ENCODE peak calls at places on chromosomes 16 and 17, in seven cellular contexts. G, I, B, C, Z, W and P are unnamed samples.

GRCh38 chr16:67673712-67674580 is 7.3 kb downstream of the C16orf86 start:
- DNase-seq in G (no peak), I (no peak), B (no peak), C (no peak), Z (peak), W (peak), P (no peak)

GRCh38 chr16:11737678-11738077 is 5.0 kb downstream of the TXNDC11 start:
- DNase-seq in G (no peak), I (no peak), B (no peak), C (no peak), Z (no peak), W (no peak), P (no peak)

GRCh38 chr16:46427340-46428107 is 193.7 kb downstream of the SHCBP1 start:
- DNase-seq in G (no peak), I (no peak), B (no peak), C (no peak), Z (no peak), W (no peak), P (no peak)

GRCh38 chr17:32801641-32802040 is 75.3 kb downstream of the MYO1D start:
- DNase-seq in G (no peak), I (no peak), B (no peak), C (no peak), Z (no peak), W (no peak), P (no peak)

GRCh38 chr17:45288825-45289224 is 26.9 kb upstream of the SPATA32 start:
- DNase-seq in G (no peak), I (no peak), B (no peak), C (no peak), Z (peak), W (no peak), P (no peak)

GRCh38 chr16:2004795-2005517 is 4.7 kb downstream of the ZNF598 start:
- DNase-seq in G (no peak), I (no peak), B (no peak), C (no peak), Z (no peak), W (no peak), P (no peak)

GRCh38 chr17:6402258-6402657 is 32.7 kb downstream of the AIPL1 start:
- DNase-seq in G (peak), I (no peak), B (no peak), C (no peak), Z (no peak), W (no peak), P (no peak)

GRCh38 chr17:6643460-6644125 is 2.7 kb downstream of the TXNDC17 start:
- DNase-seq in G (peak), I (no peak), B (peak), C (peak), Z (no peak), W (no peak), P (no peak)